ENCODE peak calls at places on chromosomes 2 and 18, in five cellular contexts. U is mucosa of descending colon; Q is CD8-positive, alpha-beta T cell; J is B cell; F is hepatocyte. L is an unnamed sample.

GRCh38 chr18:830315-830901 is 18.4 kb upstream of the YES1 start:
- DNase-seq in J (no peak), U (no peak), F (no peak), Q (no peak), L (no peak)

GRCh38 chr18:2337552-2338141 is 233.7 kb downstream of the METTL4 start:
- DNase-seq in U (no peak), J (peak), Q (peak), F (no peak), L (no peak)

GRCh38 chr2:65024149-65024829 is 31.9 kb upstream of the CEP68 start:
- DNase-seq in Q (no peak), F (no peak), U (no peak), J (no peak), L (no peak)

GRCh38 chr2:32680937-32681336 is 53.1 kb downstream of the TTC27 start:
- DNase-seq in Q (no peak), J (no peak), U (no peak), F (no peak), L (no peak)

GRCh38 chr2:220279372-220279771 is 651.9 kb downstream of the SLC4A3 start:
- DNase-seq in F (no peak), Q (no peak), J (no peak), U (no peak), L (no peak)

GRCh38 chr2:74865770-74866674 is 32.1 kb downstream of the HK2 start:
- DNase-seq in J (no peak), F (no peak), Q (no peak), U (no peak), L (no peak)

GRCh38 chr2:147588191-147588590 is 256.6 kb upstream of the ACVR2A start:
- DNase-seq in F (no peak), Q (no peak), J (no peak), U (no peak), L (no peak)

GRCh38 chr2:201872576-201872975 is 66.2 kb downstream of the CDK15 start:
- DNase-seq in J (no peak), F (no peak), Q (no peak), U (no peak), L (no peak)

GRCh38 chr18:48683197-48683596 is 144.4 kb downstream of the CTIF start:
- DNase-seq in J (no peak), F (no peak), U (no peak), Q (no peak), L (no peak)

GRCh38 chr18:54254265-54254758 is 15.0 kb upstream of the POLI start:
- DNase-seq in U (no peak), F (peak), Q (no peak), J (no peak), L (no peak)

GRCh38 chr2:28761420-28761819 is 9.8 kb downstream of the PPP1CB start:
- DNase-seq in Q (no peak), J (no peak), F (no peak), U (no peak), L (no peak)

GRCh38 chr2:105375001-105375561 is 23.8 kb downstream of the FHL2 start:
- DNase-seq in U (no peak), F (no peak), Q (no peak), J (no peak), L (no peak)

GRCh38 chr18:78431606-78432005 is 548.0 kb upstream of the SALL3 start:
- DNase-seq in J (no peak), U (no peak), Q (no peak), F (no peak), L (no peak)

GRCh38 chr2:112794841-112795240 is 10.5 kb upstream of the IL1A start:
- DNase-seq in F (no peak), J (no peak), Q (no peak), U (no peak), L (no peak)

GRCh38 chr2:232210306-232210705 is 168.2 kb upstream of the ALPP start:
- DNase-seq in Q (no peak), J (no peak), U (no peak), F (no peak), L (no peak)

GRCh38 chr18:55833543-55833942 is 245.6 kb upstream of the TCF4 start:
- DNase-seq in Q (no peak), J (no peak), U (no peak), F (peak), L (no peak)

GRCh38 chr2:128786296-128786695 is 467.6 kb upstream of the HS6ST1 start:
- DNase-seq in F (no peak), U (no peak), Q (no peak), J (no peak), L (no peak)

DNA sequence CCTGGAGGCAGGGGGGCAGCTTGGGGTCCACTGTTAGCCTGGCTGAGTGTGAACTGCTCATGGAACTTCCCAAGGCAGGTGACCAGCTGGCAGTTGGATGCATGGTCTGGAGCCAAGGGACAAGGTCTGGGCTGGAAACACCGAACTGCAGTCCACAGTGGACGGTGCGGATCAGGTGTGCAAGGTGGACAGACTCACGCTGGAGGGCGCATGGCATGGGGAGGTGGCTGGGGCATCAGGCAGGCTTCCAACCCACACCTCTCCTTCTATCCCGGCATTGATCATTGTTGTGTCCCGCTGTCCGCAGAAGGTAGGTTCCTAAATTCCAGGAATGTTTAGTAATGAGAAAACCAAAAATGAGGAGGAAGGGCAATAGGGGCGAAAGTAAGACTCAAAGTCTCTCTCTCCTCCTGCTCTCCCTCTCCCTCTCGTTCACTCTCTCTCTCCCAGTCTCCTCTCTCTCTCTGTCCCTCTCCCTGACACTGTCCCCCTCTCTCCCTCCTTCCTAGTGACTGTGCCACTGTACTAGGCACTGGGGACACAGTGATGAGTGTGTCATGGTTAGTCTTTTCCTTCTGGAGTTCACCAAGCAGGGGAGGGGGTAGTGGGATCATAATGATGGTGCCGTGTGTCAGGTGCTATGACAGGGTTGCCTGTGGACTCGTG is 30.3 kb upstream of the LPIN1 start:
- DNase-seq in J (no peak), Q (no peak), U (no peak), F (no peak), L (no peak)
- TF ChIP-seq CTCF in J (no peak), Q (no peak), U (no peak), F (no peak), L (no peak)

GRCh38 chr2:210917465-210917864 is 361.1 kb downstream of the CPS1 start:
- DNase-seq in U (no peak), Q (no peak), J (no peak), F (no peak), L (no peak)
- TF ChIP-seq CTCF in U (no peak), Q (no peak), J (no peak), F (no peak), L (no peak)

DNA sequence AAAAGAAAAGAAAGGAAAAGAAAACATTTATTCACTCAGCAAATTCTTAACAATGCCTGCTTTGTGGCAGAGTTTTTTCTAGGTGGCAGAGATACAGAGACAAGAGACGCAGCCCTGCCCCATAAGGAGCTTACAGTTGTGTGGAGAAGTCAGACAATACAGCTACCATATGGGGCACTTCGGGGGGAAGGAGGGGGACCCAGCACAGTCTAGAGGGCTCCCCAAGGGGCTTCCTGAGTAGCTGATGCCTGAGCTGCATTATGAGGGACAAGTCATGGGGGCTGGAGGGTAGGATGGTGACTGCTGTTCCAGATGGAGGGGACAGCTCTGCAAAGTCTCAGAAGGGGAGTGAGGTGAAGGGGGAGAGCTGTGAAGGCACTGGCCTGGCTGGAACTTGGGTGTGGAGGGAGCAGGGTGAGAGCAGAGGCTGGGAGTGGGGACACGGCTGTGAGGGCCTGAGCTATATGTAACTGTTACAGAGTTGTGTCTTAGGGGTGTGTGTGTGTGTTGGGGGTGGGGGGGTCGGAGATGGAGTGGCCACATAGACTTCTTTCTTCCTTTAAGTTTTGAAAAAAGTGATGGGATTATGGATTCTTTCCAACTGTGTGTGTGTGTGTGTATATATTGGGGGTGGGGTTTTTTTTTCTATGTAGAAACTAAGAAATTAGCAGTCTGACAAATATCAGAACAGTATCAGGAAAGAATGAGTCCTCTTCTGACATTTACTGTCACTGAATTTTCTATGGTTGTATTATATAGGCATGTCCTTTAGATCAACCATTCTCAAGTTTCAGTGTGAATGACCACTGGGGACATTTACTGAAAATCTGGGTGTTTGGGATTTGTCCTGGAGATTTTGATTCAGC is 66.0 kb upstream of the HAAO start:
- DNase-seq in F (no peak), J (no peak), Q (no peak), U (no peak), L (no peak)
- TF ChIP-seq CTCF in F (no peak), J (no peak), Q (no peak), U (no peak), L (no peak)

GRCh38 chr2:187783446-187783845 is 229.2 kb upstream of the TFPI start:
- DNase-seq in U (no peak), Q (no peak), F (no peak), J (no peak), L (no peak)
- TF ChIP-seq CTCF in U (no peak), Q (no peak), F (no peak), J (no peak), L (no peak)

DNA sequence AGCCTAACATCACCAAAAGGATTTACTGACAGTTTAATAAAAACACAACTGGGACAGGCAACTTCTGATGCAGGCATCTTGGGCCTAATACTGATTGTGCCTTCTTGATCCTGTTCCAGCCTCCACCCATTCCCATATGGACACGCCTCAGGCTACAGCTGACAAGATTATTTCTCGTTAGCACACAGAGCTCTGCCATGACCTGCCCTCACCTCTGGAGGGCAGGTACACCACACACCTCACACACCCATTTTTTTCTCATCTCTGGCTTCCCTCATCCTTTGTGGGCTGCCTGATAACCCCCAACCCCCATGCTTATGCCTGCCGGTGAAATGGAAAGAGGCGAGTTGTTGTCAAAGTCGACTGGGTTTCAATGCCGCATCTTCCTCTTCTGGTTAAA is 147.0 kb downstream of the ANTXR1 start:
- DNase-seq in Q (no peak), U (no peak), J (no peak), F (peak), L (no peak)
- TF ChIP-seq CTCF in Q (no peak), U (no peak), J (no peak), F (peak), L (no peak)

GRCh38 chr2:14480906-14481305 is 151.6 kb upstream of the LRATD1 start:
- DNase-seq in J (no peak), U (no peak), Q (no peak), F (no peak), L (no peak)
- TF ChIP-seq CTCF in J (no peak), U (no peak), Q (no peak), F (no peak), L (no peak)

GRCh38 chr2:7007846-7008741 is 90.9 kb downstream of the RNF144A start:
- DNase-seq in F (no peak), U (peak), Q (no peak), J (no peak), L (peak)
- TF ChIP-seq CTCF in F (peak), U (no peak), Q (no peak), J (no peak), L (peak)

GRCh38 chr2:69017080-69017479 is 4.1 kb downstream of the ANTXR1 start:
- DNase-seq in F (peak), U (no peak), Q (no peak), J (no peak), L (no peak)

GRCh38 chr2:69011611-69012157 is 1.3 kb upstream of the ANTXR1 start:
- DNase-seq in U (no peak), Q (no peak), F (no peak), J (no peak), L (no peak)

GRCh38 chr2:69012310-69013122 is 463 bp upstream of the ANTXR1 start:
- DNase-seq in U (peak), F (peak), Q (peak), J (peak), L (peak)

GRCh38 chr2:69013123-69013836 is at the start of gene ANTXR1:
- DNase-seq in U (no peak), Q (no peak), J (peak), F (peak), L (peak)

GRCh38 chr2:69013837-69014796 is 1.1 kb downstream of the ANTXR1 start:
- DNase-seq in U (no peak), J (no peak), F (peak), Q (no peak), L (no peak)
- TF ChIP-seq CTCF in U (no peak), J (no peak), F (no peak), Q (no peak), L (no peak)

DNA sequence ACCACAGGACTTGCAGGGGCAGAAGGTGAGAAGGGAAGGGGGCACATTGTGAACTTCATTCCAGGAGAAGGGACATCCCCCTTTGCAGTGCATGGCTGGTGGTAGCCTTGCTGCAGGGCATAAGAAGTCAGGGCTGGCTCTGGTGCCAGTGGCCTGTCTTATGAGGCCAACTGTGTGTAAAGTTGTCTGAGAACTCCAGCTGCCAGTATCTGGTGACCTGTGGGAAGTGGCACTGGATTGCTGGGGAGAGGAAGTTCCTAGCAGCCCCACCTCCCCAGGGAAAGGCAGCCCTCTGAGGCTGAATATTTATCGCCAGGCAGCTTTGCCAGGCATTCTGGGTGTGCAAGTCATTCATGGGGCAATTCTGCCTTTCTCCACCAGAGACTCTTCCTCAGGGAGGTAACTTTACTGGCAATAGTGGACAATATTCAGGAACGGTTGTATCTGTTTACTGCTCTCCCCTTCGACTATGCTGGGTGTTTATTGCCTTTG is 12.2 kb downstream of the TRPM8 start:
- DNase-seq in F (no peak), J (no peak), U (no peak), Q (no peak), L (no peak)
- TF ChIP-seq CTCF in F (no peak), J (no peak), U (no peak), Q (no peak), L (no peak)

DNA sequence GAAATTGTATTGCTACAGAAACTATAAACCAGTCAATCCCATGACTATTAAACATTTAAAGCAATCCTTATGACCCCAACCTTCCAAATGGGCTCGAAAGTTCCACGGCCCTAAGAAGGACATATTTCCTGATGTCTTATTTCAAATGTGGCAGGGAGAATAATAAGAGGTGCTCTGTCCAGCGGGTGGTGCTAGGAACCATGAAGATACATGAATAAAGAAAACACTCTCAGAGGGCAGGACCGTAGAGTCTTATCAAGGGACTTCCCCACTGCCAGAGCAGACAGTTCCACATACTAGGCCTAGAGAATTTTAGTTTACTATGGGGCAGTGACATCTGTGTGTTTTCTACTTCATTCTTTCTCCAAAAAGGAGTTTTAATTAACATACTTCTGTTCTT is 187.1 kb upstream of the PIK3C3 start:
- DNase-seq in Q (no peak), F (peak), U (no peak), J (no peak), L (no peak)
- TF ChIP-seq CTCF in Q (no peak), F (peak), U (no peak), J (no peak), L (no peak)